ENCODE peak calls at places on chromosomes 6 and 20, in seven cellular contexts. B is retinal pigment epithelial cell, J is psoas muscle, Q is testis, D is left lung, S is cardiac fibroblast, L is choroid plexus epithelial cell. X is an unnamed sample.

GRCh38 chr6:138533667-138534066 is 34.4 kb upstream of the NHSL1 start:
- DNase-seq in B (no peak), J (no peak), Q (no peak), D (no peak), S (no peak), L (no peak), X (no peak)

GRCh38 chr6:150256618-150257272 is 112.1 kb upstream of the IYD start:
- DNase-seq in B (peak; percentile 73), J (no peak), Q (no peak), D (no peak), S (peak; percentile 89), L (peak; percentile 86), X (peak; percentile 12)

GRCh38 chr6:47780510-47781356 is 1.1 kb upstream of the OPN5 start:
- DNase-seq in B (peak; percentile 30), J (no peak), Q (peak; percentile 23), D (no peak), S (peak; percentile 83), L (peak; percentile 80), X (peak; percentile 67)

GRCh38 chr20:58852559-58853271 is at the start of gene GNAS:
- DNase-seq in B (no peak), J (peak; percentile 66), Q (peak; percentile 60), D (peak; percentile 83), S (peak; percentile 69), L (peak; percentile 76), X (peak; percentile 54)

GRCh38 chr6:37137881-37138568 is 31.9 kb upstream of the PIM1 start:
- DNase-seq in B (peak; percentile 93), J (no peak), Q (no peak), D (no peak), S (peak; percentile 95), L (peak; percentile 89), X (no peak)

GRCh38 chr20:21719592-21720214 is 14.2 kb downstream of the PAX1 start:
- DNase-seq in B (peak; percentile 5), J (no peak), Q (peak; percentile 84), D (no peak), S (peak; percentile 71), L (peak; percentile 82), X (peak; percentile 68)

GRCh38 chr6:43493833-43494232 is 16.3 kb downstream of the LRRC73 start:
- DNase-seq in B (no peak), J (no peak), Q (no peak), D (no peak), S (no peak), L (no peak), X (no peak)

GRCh38 chr6:37669887-37670437 is 27.7 kb downstream of the MDGA1 start:
- DNase-seq in B (no peak), J (no peak), Q (no peak), D (no peak), S (no peak), L (no peak), X (no peak)

GRCh38 chr6:121959501-121959900 is 440.0 kb upstream of the HSF2 start:
- DNase-seq in B (no peak), J (no peak), Q (no peak), D (no peak), S (no peak), L (no peak), X (no peak)

GRCh38 chr20:44702776-44703175 is 12.4 kb upstream of the CCN5 start:
- DNase-seq in B (peak; percentile 71), J (peak; percentile 92), Q (peak; percentile 82), D (no peak), S (peak; percentile 98), L (peak; percentile 98), X (peak; percentile 93)

GRCh38 chr6:57267586-57268293 is 45.6 kb upstream of the RAB23 start:
- DNase-seq in B (peak; percentile 98), J (no peak), Q (peak; percentile 48), D (no peak), S (peak; percentile 96), L (peak; percentile 99), X (peak; percentile 62)

GRCh38 chr6:134347916-134348805 is 30.2 kb upstream of the SGK1 start:
- DNase-seq in B (no peak), J (peak; percentile 75), Q (no peak), D (no peak), S (peak; percentile 82), L (peak; percentile 99), X (no peak)

GRCh38 chr6:143542915-143543314 is 31.4 kb upstream of the FUCA2 start:
- DNase-seq in B (no peak), J (no peak), Q (no peak), D (no peak), S (no peak), L (no peak), X (no peak)

GRCh38 chr20:34569598-34569997 is 11.1 kb downstream of the MAP1LC3A start:
- DNase-seq in B (no peak), J (no peak), Q (no peak), D (no peak), S (no peak), L (no peak), X (no peak)

GRCh38 chr6:140208286-140208685 is 833.8 kb upstream of the CITED2 start:
- DNase-seq in B (peak; percentile 94), J (no peak), Q (no peak), D (no peak), S (peak; percentile 25), L (no peak), X (no peak)

GRCh38 chr6:116447496-116448011 is 13.6 kb upstream of the CALHM6 start:
- DNase-seq in B (peak; percentile 15), J (no peak), Q (no peak), D (no peak), S (peak; percentile 97), L (peak; percentile 98), X (peak; percentile 83)

GRCh38 chr20:21513181-21513663 is 642 bp downstream of the NKX2-2 start:
- DNase-seq in B (no peak), J (no peak), Q (no peak), D (peak; percentile 65), S (no peak), L (no peak), X (no peak)

DNA sequence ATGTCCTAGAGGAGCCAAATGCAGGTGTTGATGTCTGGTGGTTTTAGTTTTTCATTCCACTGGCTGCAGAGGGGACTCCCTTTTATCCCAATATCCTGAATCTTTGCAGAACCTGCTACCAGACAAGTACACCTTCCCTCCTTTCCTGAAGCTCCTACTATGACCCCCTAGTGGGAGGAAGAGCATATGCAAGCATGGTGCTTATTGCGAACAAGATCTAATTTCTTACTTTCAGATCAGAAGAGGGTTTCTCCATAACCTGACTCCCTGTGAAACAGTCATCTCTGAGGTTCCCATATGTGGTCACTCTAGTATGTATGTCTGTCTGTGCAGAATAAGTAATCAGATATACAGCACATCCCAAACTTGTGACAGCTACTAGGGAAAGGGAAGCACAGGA is 277.2 kb downstream of the ARHGAP18 start:
- DNase-seq in B (no peak), J (no peak), Q (no peak), D (no peak), S (no peak), L (peak; percentile 23), X (no peak)
- TF ChIP-seq CTCF in B (peak; percentile 38), J (no peak), Q (no peak), D (no peak), S (peak; percentile 31), L (peak; percentile 35), X (peak; percentile 6)

DNA sequence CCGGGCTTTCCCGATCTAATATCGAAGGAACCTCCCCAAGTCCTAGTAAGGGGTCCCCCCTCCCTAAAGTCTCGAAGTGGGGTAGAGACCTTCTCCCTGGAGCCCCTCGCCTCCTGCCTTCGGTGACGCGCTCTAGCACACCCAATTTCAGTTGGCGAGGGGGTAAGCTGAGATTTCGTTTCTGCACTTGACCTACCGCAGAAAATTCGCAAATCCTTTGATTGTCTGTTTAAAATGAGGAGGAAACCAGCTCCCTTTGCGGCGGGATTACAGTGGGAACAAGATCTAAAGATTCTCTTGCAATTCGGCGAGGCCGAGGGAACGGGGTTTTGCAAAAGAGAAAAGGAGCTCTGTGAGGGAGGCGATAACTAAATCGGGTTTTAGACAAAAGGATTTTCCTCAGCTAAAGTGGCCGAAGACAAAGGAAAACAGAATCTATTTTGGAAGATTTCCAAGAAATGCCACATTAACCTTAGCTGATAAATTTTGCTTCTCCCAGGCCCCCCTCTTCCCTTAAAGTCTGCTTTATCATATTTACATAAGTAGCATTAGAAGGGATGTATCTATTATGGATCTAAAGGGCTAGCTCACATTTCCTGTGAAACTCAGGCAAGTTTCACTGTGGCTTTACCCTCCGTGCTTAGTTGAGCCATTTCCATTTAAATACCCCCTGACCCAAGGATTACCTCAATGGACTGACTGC is 8.4 kb downstream of the SIM1 start:
- DNase-seq in B (no peak), J (no peak), Q (no peak), D (no peak), S (no peak), L (no peak), X (no peak)
- H3K4me3 ChIP-seq in B (no peak overlapping the region), J (peak overlapping the region; percentile 84), Q (no peak overlapping the region), D (no peak overlapping the region), S (no peak overlapping the region), L (no peak overlapping the region), X (no peak overlapping the region)

GRCh38 chr6:107179004-107179403 is 63.7 kb upstream of the BEND3 start:
- DNase-seq in B (no peak), J (no peak), Q (no peak), D (no peak), S (peak; percentile 38), L (peak; percentile 61), X (peak; percentile 60)
- TF ChIP-seq CTCF in B (peak; percentile 40), J (peak; percentile 8), Q (no peak), D (no peak), S (peak; percentile 33), L (peak; percentile 57), X (peak; percentile 40)

GRCh38 chr6:42104807-42105713 is 37.4 kb downstream of the C6orf132 start:
- DNase-seq in B (no peak), J (no peak), Q (peak; percentile 40), D (no peak), S (no peak), L (no peak), X (peak; percentile 30)
- H3K4me3 ChIP-seq in B (no peak overlapping the region), J (peak overlapping the region; percentile 61), Q (peak overlapping the region; percentile 59), D (peak overlapping the region; percentile 41), S (no peak overlapping the region), L (peak overlapping the region; percentile 52), X (no peak overlapping the region)

GRCh38 chr20:60857708-60858107 is 394.4 kb upstream of the CDH4 start:
- DNase-seq in B (no peak), J (no peak), Q (no peak), D (no peak), S (no peak), L (peak; percentile 1), X (no peak)

DNA sequence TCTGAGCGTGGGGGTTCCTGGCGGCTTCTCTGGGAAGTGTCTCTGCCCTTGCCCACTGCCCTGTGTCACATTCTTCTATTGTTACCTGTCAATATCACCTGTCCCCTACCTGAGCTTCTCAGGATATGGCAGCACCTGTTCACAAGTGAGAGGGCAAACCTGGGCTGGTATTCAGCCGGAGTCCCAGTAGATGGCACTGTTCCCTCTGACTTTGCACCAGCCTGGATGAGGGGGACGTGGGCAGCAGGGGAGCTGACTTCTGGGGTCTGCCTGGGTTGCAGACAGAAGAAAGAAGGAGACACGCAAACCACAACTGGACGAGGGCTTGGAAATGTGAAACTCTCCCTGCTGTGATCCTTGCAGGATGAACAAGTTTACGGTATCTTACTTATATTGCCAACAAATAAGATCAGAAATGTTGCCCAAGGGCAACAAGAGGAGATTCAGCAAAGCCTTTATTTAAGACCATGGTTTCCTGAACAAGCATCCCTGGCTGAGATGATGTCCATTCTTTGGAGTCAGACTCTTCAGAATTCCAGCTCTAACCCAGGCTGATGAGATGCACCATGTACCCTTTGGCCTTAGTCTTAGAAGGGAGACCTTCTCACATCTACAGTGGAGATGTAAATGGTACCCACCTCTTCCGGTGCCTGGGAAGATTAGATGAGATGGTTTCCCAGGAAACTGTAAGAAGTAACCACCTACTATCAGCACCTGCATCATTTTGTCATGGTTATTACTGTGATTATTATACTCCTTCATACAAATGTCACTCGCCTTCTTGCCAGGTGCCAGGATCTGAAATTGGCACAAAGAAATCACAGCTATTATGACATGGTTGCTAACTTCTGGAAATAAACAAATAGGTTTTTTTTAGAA is 400.0 kb upstream of the CDH4 start:
- DNase-seq in B (no peak), J (no peak), Q (peak; percentile 20), D (no peak), S (no peak), L (peak; percentile 1), X (peak; percentile 31)
- TF ChIP-seq CTCF in B (peak; percentile 84), J (no peak), Q (peak; percentile 11), D (no peak), S (peak; percentile 17), L (peak; percentile 36), X (peak; percentile 71)